ENCODE peak calls at places on chromosomes 11 and 22, in ten cellular contexts. U is mammary epithelial cell, B is neural progenitor cell, H is PC-3, V is Karpas-422, N is IMR-90, P is K562, Z is HCT116, W is colonic mucosa, J is astrocyte. T is an unnamed sample.

GRCh38 chr11:37449146-37449545 is 851.1 kb upstream of the RAG2 start:
- DNase-seq in U (peak), B (peak), H (peak), V (peak), N (peak), P (no peak), Z (no peak), W (no peak), J (peak), T (peak)

GRCh38 chr11:120178441-120179070 is 32.3 kb upstream of the OAF start:
- DNase-seq in U (no peak), B (no peak), H (no peak), V (no peak), N (peak), P (no peak), Z (no peak), W (no peak), J (peak), T (no peak)

GRCh38 chr11:15208570-15209222 is 94.0 kb downstream of the INSC start:
- DNase-seq in U (peak), B (peak), H (peak), V (peak), N (peak), P (peak), Z (peak), W (peak), J (peak), T (peak)

GRCh38 chr11:114273890-114274635 is 22.1 kb upstream of the NNMT start:
- DNase-seq in U (no peak), B (no peak), H (no peak), V (no peak), N (no peak), P (no peak), Z (no peak), W (no peak), J (no peak), T (no peak)

GRCh38 chr11:112644410-112645131 is 316.6 kb upstream of the NCAM1 start:
- DNase-seq in U (no peak), B (no peak), H (no peak), V (no peak), N (no peak), P (no peak), Z (no peak), W (no peak), J (no peak), T (no peak)

GRCh38 chr11:73396985-73397384 is 20.8 kb downstream of the RELT start:
- DNase-seq in U (no peak), B (no peak), H (no peak), V (no peak), N (no peak), P (no peak), Z (no peak), W (no peak), J (no peak), T (no peak)

GRCh38 chr11:98183034-98183433 is 837.7 kb upstream of the CNTN5 start:
- DNase-seq in U (no peak), B (no peak), H (no peak), V (no peak), N (no peak), P (no peak), Z (no peak), W (no peak), J (no peak), T (no peak)

GRCh38 chr22:38201371-38201717 is 450 bp upstream of the MAFF start:
- DNase-seq in U (no peak), B (peak), H (no peak), V (no peak), N (no peak), P (no peak), Z (no peak), W (no peak), J (no peak), T (no peak)

GRCh38 chr22:24430431-24431308 is 3.3 kb downstream of the ADORA2A start:
- DNase-seq in U (no peak), B (no peak), H (no peak), V (no peak), N (no peak), P (no peak), Z (no peak), W (no peak), J (no peak), T (no peak)

GRCh38 chr22:22759371-22759770 is 115.0 kb downstream of the GGTLC2 start:
- DNase-seq in U (no peak), B (no peak), H (no peak), V (no peak), N (no peak), P (no peak), Z (no peak), W (no peak), J (no peak), T (no peak)

GRCh38 chr11:78339483-78339882 is 78.1 kb downstream of the GAB2 start:
- DNase-seq in U (no peak), B (no peak), H (no peak), V (no peak), N (no peak), P (peak), Z (no peak), W (no peak), J (no peak), T (no peak)

GRCh38 chr11:8671651-8672062 is 10.8 kb downstream of the TRIM66 start:
- DNase-seq in U (no peak), B (peak), H (no peak), V (no peak), N (peak), P (no peak), Z (no peak), W (no peak), J (peak), T (no peak)

GRCh38 chr11:61516675-61517516 is 8.3 kb downstream of the LRRC10B start:
- DNase-seq in U (no peak), B (peak), H (peak), V (peak), N (no peak), P (peak), Z (no peak), W (peak), J (no peak), T (peak)

GRCh38 chr11:94635072-94635471 is 67.9 kb downstream of the PIWIL4 start:
- DNase-seq in U (no peak), B (no peak), H (no peak), V (no peak), N (no peak), P (no peak), Z (peak), W (no peak), J (no peak), T (no peak)

GRCh38 chr11:71114124-71114851 is 138.1 kb downstream of the SHANK2 start:
- DNase-seq in U (no peak), B (no peak), H (no peak), V (no peak), N (no peak), P (no peak), Z (no peak), W (no peak), J (no peak), T (no peak)

GRCh38 chr22:44983878-44984482 is 25.8 kb downstream of the PHF21B start:
- DNase-seq in U (no peak), B (no peak), H (no peak), V (no peak), N (no peak), P (no peak), Z (no peak), W (no peak), J (no peak), T (no peak)

GRCh38 chr11:43923327-43924111 is 18.9 kb upstream of the C11orf96 start:
- DNase-seq in U (no peak), B (peak), H (peak), V (no peak), N (peak), P (no peak), Z (no peak), W (no peak), J (peak), T (no peak)

GRCh38 chr22:43890901-43891331 is 897 bp downstream of the PNPLA5 start:
- DNase-seq in U (peak), B (no peak), H (no peak), V (no peak), N (peak), P (no peak), Z (no peak), W (no peak), J (no peak), T (no peak)

GRCh38 chr11:120354779-120355178 is 18.6 kb downstream of the ARHGEF12 start:
- DNase-seq in U (no peak), B (no peak), H (no peak), V (no peak), N (peak), P (no peak), Z (no peak), W (no peak), J (no peak), T (no peak)

DNA sequence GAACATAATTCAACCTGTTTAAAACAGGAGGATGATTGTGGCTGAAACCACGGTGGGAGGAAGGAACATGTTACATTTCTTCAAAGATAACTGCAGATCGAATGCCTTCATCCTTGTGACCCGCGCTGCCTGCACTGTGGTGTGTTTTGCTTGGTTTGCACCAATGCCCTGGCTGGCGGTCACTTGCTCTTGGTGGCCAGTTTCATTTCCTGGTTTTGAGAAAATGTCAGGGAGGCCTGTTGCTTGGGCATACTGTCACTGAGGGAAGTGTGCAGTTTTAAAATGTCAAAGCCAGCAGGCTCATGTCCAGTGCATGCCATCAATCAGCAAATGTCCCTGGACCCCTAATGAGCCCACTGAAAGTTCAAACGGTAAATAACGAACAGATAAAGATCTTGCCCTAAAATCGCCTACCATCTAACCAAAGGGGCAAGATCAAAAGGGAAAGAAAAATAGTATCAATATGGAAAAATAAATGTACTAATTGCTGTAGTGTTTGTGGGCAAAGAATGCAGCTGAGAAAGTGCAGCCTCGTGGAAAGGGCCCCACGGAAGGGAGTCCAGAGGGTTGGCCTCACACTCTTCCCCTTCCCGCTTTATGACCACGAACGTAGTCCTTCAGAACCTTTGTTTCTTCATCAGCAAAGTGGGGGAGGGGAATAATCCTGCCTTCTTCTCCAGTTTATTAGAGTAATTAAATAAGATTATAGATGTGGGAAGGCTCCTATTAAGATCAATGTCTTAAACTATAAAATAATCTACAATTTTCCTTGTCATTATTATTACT is 40.8 kb downstream of the FLI1 start:
- DNase-seq in U (no peak), B (no peak), H (no peak), V (no peak), N (no peak), P (no peak), Z (no peak), W (peak), J (no peak), T (no peak)
- H3K9ac ChIP-seq in U (no peak), B (no peak), H (no peak), V (peak), N (no peak), P (no peak), Z (no peak), W (no peak), J (no peak), T (no peak)

GRCh38 chr22:27431896-27432295 is 369.7 kb downstream of the MN1 start:
- DNase-seq in U (peak), B (no peak), H (no peak), V (no peak), N (peak), P (no peak), Z (no peak), W (no peak), J (no peak), T (no peak)

GRCh38 chr22:27430799-27431480 is 370.6 kb downstream of the MN1 start:
- DNase-seq in U (no peak), B (no peak), H (no peak), V (no peak), N (no peak), P (no peak), Z (no peak), W (no peak), J (no peak), T (peak)

GRCh38 chr22:27424319-27424718 is 377.2 kb downstream of the MN1 start:
- DNase-seq in U (peak), B (no peak), H (no peak), V (no peak), N (peak), P (no peak), Z (no peak), W (no peak), J (peak), T (peak)

GRCh38 chr22:27433585-27434190 is 367.9 kb downstream of the MN1 start:
- DNase-seq in U (peak), B (no peak), H (peak), V (no peak), N (peak), P (no peak), Z (no peak), W (no peak), J (peak), T (peak)

DNA sequence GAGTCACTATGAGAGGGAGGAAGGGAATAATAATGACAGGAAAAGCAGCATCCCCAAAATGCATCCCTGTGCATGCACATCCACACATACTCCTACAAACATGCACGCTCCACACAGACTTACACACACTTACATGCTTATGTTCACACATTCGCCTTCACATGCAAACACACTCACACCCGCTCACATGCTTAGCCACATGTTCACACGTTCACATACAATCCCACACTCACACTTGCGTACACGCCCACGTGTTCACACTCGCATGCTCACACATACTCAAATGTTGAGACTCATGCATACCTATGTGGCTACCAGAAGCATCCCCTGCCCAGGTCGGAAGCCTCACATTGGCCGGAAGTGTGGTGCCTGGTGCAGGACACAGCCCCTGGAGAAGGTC is 372.1 kb downstream of the MN1 start:
- DNase-seq in U (no peak), B (no peak), H (no peak), V (no peak), N (no peak), P (no peak), Z (no peak), W (no peak), J (no peak), T (no peak)
- H3K27ac ChIP-seq in U (no peak), B (no peak), H (no peak), V (no peak), N (no peak), P (no peak), Z (no peak), W (no peak), J (no peak), T (no peak)

GRCh38 chr11:75346912-75347647 is 4.4 kb downstream of the ARRB1 start:
- DNase-seq in U (no peak), B (no peak), H (no peak), V (no peak), N (peak), P (no peak), Z (no peak), W (peak), J (peak), T (no peak)
- H3K9ac ChIP-seq in U (no peak), B (no peak), H (no peak), V (no peak), N (no peak), P (peak), Z (no peak), W (peak), J (no peak), T (no peak)

GRCh38 chr22:20506543-20507252 is 712 bp upstream of the MED15 start:
- DNase-seq in U (no peak), B (no peak), H (no peak), V (no peak), N (no peak), P (no peak), Z (no peak), W (no peak), J (no peak), T (no peak)
- H3K27ac ChIP-seq in U (no peak), B (no peak), H (peak), V (no peak), N (peak), P (peak), Z (peak), W (no peak), J (peak), T (no peak)

GRCh38 chr11:1916986-1917522 is 2.4 kb upstream of the TNNT3 start:
- DNase-seq in U (no peak), B (no peak), H (no peak), V (no peak), N (no peak), P (no peak), Z (no peak), W (no peak), J (no peak), T (no peak)
- H3K9ac ChIP-seq in U (no peak), B (no peak), H (no peak), V (no peak), N (no peak), P (no peak), Z (no peak), W (no peak), J (no peak), T (no peak)